ENCODE peak calls at places on chromosome 9, in five cellular contexts. R is SK-N-SH, A is prostate gland, O is suprapubic skin, Q is HCT116. X is an unnamed sample. For H3K4me1, the result is how much of the 10 kb centered on the place peaks cover.

GRCh38 chr9:133108794-133109641 is 12.0 kb downstream of the RALGDS start:
- DNase-seq in O (peak), A (no peak), R (no peak), Q (no peak), X (no peak)

GRCh38 chr9:28212979-28213378 is 639.7 kb upstream of the C9orf72 start:
- DNase-seq in Q (peak), A (no peak), R (no peak), O (no peak), X (no peak)

GRCh38 chr9:4548796-4549725 is 58.8 kb downstream of the SLC1A1 start:
- DNase-seq in R (peak), Q (no peak), A (no peak), O (no peak), X (peak)

GRCh38 chr9:35562895-35563746 is 41.9 kb upstream of the TESK1 start:
- DNase-seq in A (peak), O (no peak), Q (no peak), R (no peak), X (no peak)

GRCh38 chr9:136512651-136513066 is 29.8 kb upstream of the SEC16A start:
- DNase-seq in A (no peak), Q (no peak), O (no peak), R (peak), X (no peak)

GRCh38 chr9:137245450-137246421 is 4.6 kb downstream of the TUBB4B start:
- DNase-seq in A (no peak), R (no peak), O (no peak), Q (no peak), X (no peak)

GRCh38 chr9:96655198-96655851 is at the start of gene PRXL2C:
- DNase-seq in Q (no peak), O (peak), A (peak), R (peak), X (peak)

GRCh38 chr9:83384214-83384613 is 154.0 kb downstream of the FRMD3 start:
- DNase-seq in R (peak), O (no peak), A (no peak), Q (no peak), X (no peak)

GRCh38 chr9:105679406-105680022 is 14.8 kb upstream of the TMEM38B start:
- DNase-seq in R (no peak), A (no peak), O (no peak), Q (no peak), X (no peak)

GRCh38 chr9:116900543-116900942 is 213.4 kb downstream of the TRIM32 start:
- DNase-seq in Q (no peak), A (no peak), O (no peak), R (no peak), X (no peak)
- H3K4me1 ChIP-seq in Q (under half), A (under half), O (under half), R (under half), X (under half)

DNA sequence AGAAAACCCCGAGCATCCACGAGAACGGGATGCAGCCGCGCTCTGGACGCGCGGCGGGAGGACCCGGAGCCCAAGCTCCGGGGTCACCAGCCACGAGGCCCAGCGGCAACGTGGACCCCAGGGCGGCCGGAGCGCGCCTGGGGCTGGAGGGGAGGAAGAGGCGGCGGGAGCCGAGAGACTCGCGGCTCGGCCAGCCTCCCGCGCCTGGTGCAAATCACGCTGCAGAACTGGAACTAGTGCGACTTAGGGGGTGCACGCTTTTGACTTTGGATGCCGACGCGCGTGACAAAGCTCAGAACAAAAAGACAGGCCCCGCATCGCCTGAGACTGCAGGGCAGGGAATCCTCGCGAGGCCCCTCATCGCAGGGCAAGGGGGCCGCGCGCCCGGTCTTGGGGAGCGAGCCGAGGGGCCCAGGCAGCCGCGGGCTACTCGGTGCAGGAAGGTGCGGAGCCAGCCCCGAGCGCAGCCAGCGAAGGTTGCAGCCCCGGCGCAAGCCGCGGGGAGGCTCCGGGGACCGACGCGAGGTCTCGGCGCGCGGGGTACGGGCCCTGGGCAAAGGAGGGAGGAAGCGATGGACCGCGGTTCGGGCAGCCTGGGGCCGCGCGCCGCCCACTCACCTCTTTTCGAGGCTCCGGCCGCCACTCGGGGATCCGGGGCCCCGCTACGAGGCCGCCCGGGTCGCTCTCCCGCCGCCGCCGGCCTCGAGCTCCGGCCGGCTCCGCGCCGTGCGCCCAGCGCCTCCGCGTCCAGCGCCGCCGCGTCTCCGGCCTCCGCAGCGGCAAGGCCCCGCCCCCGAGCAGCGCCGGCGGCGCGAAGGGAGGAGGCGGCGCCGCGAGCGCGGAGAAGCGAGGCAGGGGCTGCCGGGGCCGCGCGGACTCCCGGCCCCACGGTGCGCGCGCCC is at the start of gene GOLM1:
- DNase-seq in A (peak), Q (no peak), O (peak), R (peak), X (peak)
- TF ChIP-seq POLR2AphosphoS5 in A (no peak), Q (peak), O (no peak), R (no peak), X (no peak)

GRCh38 chr9:20623021-20623747 is 885 bp upstream of the MLLT3 start:
- DNase-seq in O (peak), R (no peak), A (peak), Q (no peak), X (peak)
- TF ChIP-seq CTCF in O (no peak), R (peak), A (no peak), Q (no peak), X (no peak)

DNA sequence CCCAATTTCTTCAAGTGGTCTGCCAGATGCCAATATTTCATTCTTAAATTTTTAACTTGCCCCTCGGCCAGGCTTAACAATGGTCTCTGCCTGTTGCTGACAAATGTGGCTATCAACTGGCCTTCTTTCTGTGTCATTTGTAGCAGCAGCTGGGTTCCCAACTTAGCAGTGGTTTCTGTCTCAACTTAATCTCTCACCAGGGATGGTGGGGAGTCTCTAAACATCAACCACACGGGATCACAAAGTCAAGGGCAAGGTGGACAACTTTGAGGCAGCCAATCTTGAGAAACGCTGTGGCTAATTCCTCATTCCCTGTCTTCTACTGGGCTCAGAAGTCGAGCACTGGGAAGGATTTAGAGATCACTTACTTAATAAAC is 81.1 kb downstream of the RAPGEF1 start:
- DNase-seq in R (no peak), Q (no peak), O (no peak), A (no peak), X (no peak)
- H3K4me1 ChIP-seq in R (under half), Q (under half), O (under half), A (under half), X (half or more)

DNA sequence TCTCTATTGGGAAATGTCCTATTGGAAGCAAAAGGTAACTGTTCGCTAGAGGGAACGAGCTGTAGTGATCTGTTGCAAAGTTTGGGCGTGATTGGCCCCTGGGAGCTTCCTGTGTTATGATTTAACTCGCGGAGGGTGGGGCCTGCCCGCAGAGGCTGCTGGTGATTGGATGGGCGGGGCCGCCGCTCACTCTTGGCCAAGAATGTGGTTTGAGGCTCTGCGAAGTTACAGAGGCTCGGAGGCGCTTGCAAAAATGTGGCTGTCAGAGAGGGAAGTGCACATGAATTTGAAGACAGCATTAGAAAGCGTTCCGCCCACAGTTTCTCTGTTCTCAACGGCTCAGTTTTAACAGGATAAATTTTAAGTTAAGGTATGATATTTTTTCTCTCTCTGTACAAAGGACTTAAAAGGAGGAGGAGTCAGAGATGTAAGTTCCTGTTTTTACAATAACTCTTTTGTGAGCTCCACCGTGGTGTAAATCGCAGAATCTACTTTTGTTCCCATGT is 46.9 kb downstream of the CNTRL start:
- DNase-seq in A (peak), O (peak), Q (peak), R (peak), X (peak)
- TF ChIP-seq POLR2AphosphoS5 in A (peak), O (peak), Q (peak), R (peak), X (peak)

GRCh38 chr9:123257276-123257675 is 11.1 kb downstream of the STRBP start:
- DNase-seq in R (no peak), A (no peak), Q (no peak), O (no peak), X (peak)
- TF ChIP-seq CTCF in R (no peak), A (no peak), Q (no peak), O (no peak), X (no peak)